ENCODE peak calls at places on chromosomes 12 and 14, in six cellular contexts. Y, A, K, S, Q and M are unnamed samples.
A peak's percentile ranks its signal among the peaks of the same experiment; 100 is the strongest.

GRCh38 chr12:27424631-27425230 is 21.8 kb upstream of the SMCO2 start:
- DNase-seq in Y (peak; percentile 66), A (peak; percentile 7), K (peak; percentile 26), S (no peak), Q (peak; percentile 78), M (peak; percentile 86)

GRCh38 chr14:51087024-51087423 is 7.9 kb downstream of the TRIM9 start:
- DNase-seq in Y (no peak), A (no peak), K (peak; percentile 51), S (no peak), Q (peak; percentile 11), M (no peak)

GRCh38 chr12:22163594-22163993 is 117.6 kb downstream of the CMAS start:
- DNase-seq in Y (no peak), A (no peak), K (no peak), S (no peak), Q (no peak), M (no peak)

GRCh38 chr14:54503476-54503875 is 6.2 kb upstream of the CGRRF1 start:
- DNase-seq in Y (no peak), A (no peak), K (no peak), S (no peak), Q (peak; percentile 68), M (peak; percentile 69)

GRCh38 chr14:89723930-89724915 is 230.3 kb downstream of the EFCAB11 start:
- DNase-seq in Y (no peak), A (no peak), K (no peak), S (no peak), Q (no peak), M (no peak)

GRCh38 chr12:113237748-113238147 is 16.5 kb downstream of the TPCN1 start:
- DNase-seq in Y (no peak), A (no peak), K (no peak), S (no peak), Q (no peak), M (no peak)

GRCh38 chr12:54859502-54859901 is 5.2 kb downstream of the MUCL1 start:
- DNase-seq in Y (peak; percentile 57), A (no peak), K (no peak), S (no peak), Q (no peak), M (no peak)

GRCh38 chr12:69569236-69569635 is 16.0 kb upstream of the CCT2 start:
- DNase-seq in Y (no peak), A (no peak), K (no peak), S (no peak), Q (peak; percentile 69), M (no peak)

GRCh38 chr12:16553457-16553856 is 52.5 kb downstream of the LMO3 start:
- DNase-seq in Y (no peak), A (no peak), K (no peak), S (no peak), Q (peak; percentile 60), M (peak; percentile 36)

GRCh38 chr14:75886661-75887348 is 95.0 kb downstream of the TGFB3 start:
- DNase-seq in Y (no peak), A (no peak), K (no peak), S (no peak), Q (peak; percentile 46), M (peak; percentile 60)

GRCh38 chr12:112916270-112916669 is 9.5 kb downstream of the OAS1 start:
- DNase-seq in Y (no peak), A (no peak), K (no peak), S (no peak), Q (peak; percentile 33), M (peak; percentile 20)

GRCh38 chr14:98290596-98290995 is 981.4 kb downstream of the BCL11B start:
- DNase-seq in Y (no peak), A (no peak), K (no peak), S (no peak), Q (no peak), M (no peak)

DNA sequence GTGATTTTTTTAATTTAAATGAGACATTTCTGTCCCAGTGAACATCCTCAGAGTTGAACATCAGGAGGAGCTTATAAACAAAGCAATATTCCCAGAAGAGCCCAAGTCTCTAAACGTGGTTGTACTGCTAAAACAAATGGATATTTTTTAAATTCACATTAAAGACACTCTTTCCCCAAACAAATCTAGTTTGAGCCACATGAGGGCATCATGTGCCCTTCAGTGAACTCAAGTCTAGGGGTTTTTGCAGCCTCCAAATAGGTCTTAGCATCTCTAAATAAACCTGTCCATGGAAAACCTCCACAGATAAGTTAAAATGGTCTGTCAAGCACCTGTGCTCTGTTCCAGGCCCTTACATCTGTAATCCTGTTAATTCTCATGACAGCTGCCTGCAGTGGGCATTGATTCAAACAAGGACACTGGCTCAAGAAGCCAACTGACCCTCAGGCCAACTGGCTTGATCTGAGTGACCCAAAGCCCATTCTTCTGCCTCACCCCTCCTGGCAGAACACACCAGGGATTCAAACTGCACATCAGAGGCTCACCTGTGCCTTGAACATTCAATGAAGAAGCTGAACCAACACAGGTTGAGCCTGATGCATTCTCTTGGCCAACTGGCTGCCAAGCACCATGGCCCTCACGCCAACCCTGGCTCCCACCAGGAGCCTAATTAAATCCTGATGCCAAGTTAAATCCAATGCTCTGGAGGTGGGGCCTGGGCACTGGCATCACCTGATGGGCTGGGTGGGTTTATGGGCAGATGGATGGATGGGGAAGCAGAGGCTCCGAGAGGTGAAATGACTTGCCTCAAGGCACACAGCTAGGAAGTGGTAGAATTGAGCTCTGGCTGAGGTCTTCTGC is 8.6 kb downstream of the ISCU start:
- DNase-seq in Y (peak; percentile 52), A (no peak), K (no peak), S (no peak), Q (peak; percentile 76), M (peak; percentile 73)
- TF ChIP-seq CTCF in Y (peak; percentile 70), A (peak; percentile 59), K (peak; percentile 35), S (no peak), Q (peak; percentile 42), M (peak; percentile 45)

DNA sequence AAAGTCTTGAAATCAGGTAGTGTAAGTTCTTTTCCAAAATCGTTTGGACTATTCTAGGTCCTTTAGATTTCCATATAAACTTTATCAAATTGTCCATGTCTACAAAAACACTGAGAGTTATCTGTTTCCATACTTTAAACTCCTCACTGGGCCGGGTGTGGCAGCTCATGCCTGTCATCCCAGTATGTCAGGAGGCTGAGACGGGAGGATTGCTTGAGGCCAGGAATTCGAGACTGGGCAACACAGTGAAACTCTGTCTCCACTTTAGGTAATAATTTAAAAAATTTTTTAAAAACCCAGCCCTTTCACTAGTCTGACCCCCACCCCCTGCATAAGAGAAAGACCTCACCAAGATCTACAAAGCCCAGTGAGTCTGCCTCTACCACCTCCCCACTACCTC is 6.4 kb upstream of the ISM2 start:
- DNase-seq in Y (no peak), A (no peak), K (no peak), S (no peak), Q (no peak), M (no peak)
- H3K4me3 ChIP-seq in Y (no peak overlapping the region), A (no peak overlapping the region), K (no peak overlapping the region), S (no peak overlapping the region), Q (no peak overlapping the region), M (no peak overlapping the region)

DNA sequence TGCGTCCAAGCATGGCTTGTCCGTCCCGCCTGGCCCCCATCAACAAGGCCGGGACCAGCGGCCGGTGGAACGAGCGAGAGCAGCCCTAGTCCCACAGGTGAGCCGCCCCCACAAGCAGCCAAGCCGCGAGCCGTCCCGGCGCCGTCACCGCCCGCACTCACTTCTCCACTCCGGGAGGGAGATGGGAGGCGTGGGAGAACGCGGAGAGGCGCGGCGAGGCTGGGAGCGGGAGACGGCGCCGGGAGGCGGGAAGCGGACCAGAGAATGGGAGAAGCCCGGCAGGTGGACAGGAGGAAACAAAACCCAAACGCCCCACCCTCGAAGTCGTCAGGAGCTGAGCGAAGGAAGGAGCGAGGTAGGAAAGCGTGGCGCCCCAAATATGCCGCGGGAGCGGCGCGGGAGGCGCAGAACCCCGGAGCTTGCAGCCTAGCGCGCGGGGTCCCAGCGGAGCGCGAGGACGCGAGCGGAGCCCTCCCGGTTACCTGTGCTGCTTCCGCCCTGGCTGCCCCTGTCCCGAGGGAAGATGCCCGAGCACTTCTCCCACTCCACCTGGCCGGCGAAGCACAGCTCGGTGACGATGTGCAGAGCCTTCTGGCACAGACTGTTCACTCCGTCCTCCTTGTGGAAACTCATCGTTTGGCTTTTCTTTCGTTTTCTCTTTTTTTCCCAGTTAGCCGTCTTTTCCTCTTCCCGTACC is 581 bp downstream of the SYT10 start:
- DNase-seq in Y (peak; percentile 87), A (no peak), K (no peak), S (no peak), Q (peak; percentile 42), M (no peak)
- TF ChIP-seq CTCF in Y (no peak), A (no peak), K (no peak), S (no peak), Q (no peak), M (no peak)

DNA sequence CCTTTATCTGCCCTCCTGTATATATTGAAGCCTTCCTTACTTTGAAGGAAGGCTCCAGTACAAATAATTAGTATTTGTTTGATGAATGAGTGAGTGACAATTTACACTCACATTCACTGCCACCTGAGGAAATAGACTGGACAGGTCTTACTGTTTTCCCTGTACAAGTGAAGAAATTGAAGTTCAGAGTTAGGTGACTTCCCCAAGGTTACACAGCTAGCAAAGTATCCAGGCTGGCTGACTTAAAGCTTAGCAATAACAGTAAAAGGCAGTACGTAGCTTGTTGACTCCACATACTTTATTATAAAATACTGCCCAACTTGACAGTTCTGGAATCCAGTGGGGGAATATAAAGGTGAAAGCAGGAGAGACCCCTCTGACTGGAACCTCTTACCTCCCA is 2.6 kb upstream of the KRT18 start:
- DNase-seq in Y (no peak), A (no peak), K (no peak), S (no peak), Q (no peak), M (no peak)
- H3K4me3 ChIP-seq in Y (peak overlapping the region; percentile 58), A (no peak overlapping the region), K (no peak overlapping the region), S (no peak overlapping the region), Q (no peak overlapping the region), M (no peak overlapping the region)

GRCh38 chr14:104687601-104688504 is 1.6 kb upstream of the INF2 start:
- DNase-seq in Y (peak; percentile 83), A (no peak), K (peak; percentile 58), S (no peak), Q (peak; percentile 66), M (peak; percentile 65)

GRCh38 chr14:104688505-104688754 is 988 bp upstream of the INF2 start:
- DNase-seq in Y (no peak), A (no peak), K (no peak), S (no peak), Q (no peak), M (no peak)

GRCh38 chr14:104689620-104690265 is 325 bp downstream of the INF2 start:
- DNase-seq in Y (no peak), A (no peak), K (no peak), S (no peak), Q (peak; percentile 31), M (no peak)

GRCh38 chr14:104690266-104690711 is 871 bp downstream of the INF2 start:
- DNase-seq in Y (no peak), A (no peak), K (no peak), S (no peak), Q (no peak), M (no peak)

DNA sequence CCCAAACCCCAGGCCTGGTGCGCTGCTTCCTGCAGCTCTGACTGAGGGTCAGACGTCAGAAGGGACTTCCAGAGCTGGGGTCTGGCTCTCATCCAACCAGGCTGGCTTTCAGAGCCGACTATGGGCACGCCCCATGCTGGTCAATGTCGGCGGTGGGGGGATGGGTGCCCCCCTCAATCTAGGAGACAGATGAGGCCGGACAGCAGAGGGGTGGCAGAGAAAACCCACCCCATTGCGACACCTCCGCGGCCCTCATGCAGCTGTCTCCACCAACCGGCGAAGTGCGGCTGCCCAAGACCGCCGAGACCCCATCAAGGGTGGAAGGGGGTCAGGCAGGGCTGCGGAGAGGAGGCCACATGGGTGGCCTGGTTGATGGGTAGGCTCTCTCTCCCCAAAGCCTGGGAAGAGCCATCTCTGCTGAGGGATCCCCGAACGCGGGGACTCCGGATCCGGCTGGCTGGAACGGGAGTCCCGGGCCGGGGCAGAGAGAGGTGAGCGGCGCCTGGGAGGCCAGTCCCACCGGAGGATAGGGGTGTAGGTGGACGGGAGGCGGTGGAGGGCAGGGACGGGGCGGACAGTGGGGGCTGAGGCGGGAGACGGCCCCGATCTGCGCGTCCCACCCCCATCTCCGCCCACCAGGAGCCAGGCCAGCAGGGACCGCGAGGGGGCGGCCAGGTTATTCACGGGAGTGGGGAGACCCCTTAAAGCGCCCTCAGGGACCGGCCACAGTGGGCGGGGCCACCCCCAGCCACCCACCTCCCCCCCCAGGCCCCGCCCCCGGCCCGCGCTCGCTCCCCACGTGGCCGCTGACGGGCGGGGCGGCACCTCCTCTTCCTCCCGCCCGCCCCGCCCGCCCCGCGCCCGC is at the start of gene INF2:
- DNase-seq in Y (peak; percentile 88), A (no peak), K (peak; percentile 60), S (no peak), Q (peak; percentile 72), M (peak; percentile 45)
- TF ChIP-seq CTCF in Y (peak; percentile 22), A (no peak), K (no peak), S (no peak), Q (no peak), M (no peak)